ENCODE peak calls at places on chromosome 4, in seven cellular contexts. S is GM23248, B is PC-3, R is GM23338, E is HCT116, M is hepatocyte, C is MM.1S. F is an unnamed sample.

GRCh38 chr4:174604198-174604597 is 81.9 kb upstream of the HPGD start:
- DNase-seq in R (no peak), E (no peak), M (peak; percentile 57), C (no peak), B (peak; percentile 91), S (peak; percentile 55), F (no peak)

GRCh38 chr4:147768113-147768512 is 36.2 kb downstream of the ARHGAP10 start:
- DNase-seq in M (peak; percentile 71), S (peak; percentile 81), R (no peak), C (no peak), B (peak; percentile 66), E (no peak), F (no peak)

GRCh38 chr4:169530048-169530447 is 82.3 kb downstream of the NEK1 start:
- DNase-seq in B (no peak), E (no peak), C (no peak), S (no peak), R (no peak), M (no peak), F (no peak)

GRCh38 chr4:72919937-72920336 is 149.6 kb downstream of the COX18 start:
- DNase-seq in M (no peak), E (no peak), B (peak; percentile 9), R (no peak), S (no peak), C (no peak), F (no peak)

GRCh38 chr4:7424553-7425111 is 10.1 kb downstream of the PSAPL1 start:
- DNase-seq in S (no peak), M (no peak), B (no peak), R (no peak), C (no peak), E (no peak), F (no peak)

GRCh38 chr4:23903859-23904438 is 14.1 kb upstream of the PPARGC1A start:
- DNase-seq in S (no peak), M (peak; percentile 37), E (no peak), C (no peak), B (no peak), R (no peak), F (no peak)

GRCh38 chr4:77145806-77146425 is 11.1 kb upstream of the CCNG2 start:
- DNase-seq in C (peak; percentile 47), R (no peak), S (peak; percentile 48), M (no peak), B (no peak), E (no peak), F (no peak)

GRCh38 chr4:26271703-26272102 is 49.1 kb upstream of the RBPJ start:
- DNase-seq in R (no peak), C (no peak), M (no peak), E (no peak), B (no peak), S (no peak), F (no peak)

GRCh38 chr4:165330071-165330470 is 2.6 kb downstream of the MSMO1 start:
- DNase-seq in R (no peak), S (no peak), E (no peak), M (no peak), C (no peak), B (no peak), F (no peak)

GRCh38 chr4:187617117-187617516 is 378.5 kb upstream of the ZFP42 start:
- DNase-seq in E (no peak), S (peak; percentile 16), R (no peak), C (no peak), B (no peak), M (no peak), F (no peak)

GRCh38 chr4:92305148-92305877 is 1.5 kb downstream of the GRID2 start:
- DNase-seq in E (peak; percentile 22), R (peak; percentile 95), B (peak; percentile 63), C (peak; percentile 59), M (peak; percentile 63), S (peak; percentile 51), F (peak; percentile 94)

GRCh38 chr4:19438228-19438627 is 813.5 kb upstream of the SLIT2 start:
- DNase-seq in R (no peak), E (no peak), M (no peak), B (peak; percentile 67), S (peak; percentile 42), C (no peak), F (no peak)

GRCh38 chr4:156388826-156389225 is 435.2 kb upstream of the CTSO start:
- DNase-seq in R (no peak), M (no peak), S (peak; percentile 60), B (peak; percentile 63), C (no peak), E (no peak), F (no peak)

GRCh38 chr4:40490481-40490880 is 139.2 kb downstream of the RBM47 start:
- DNase-seq in C (no peak), S (no peak), M (no peak), E (no peak), B (no peak), R (no peak), F (no peak)

GRCh38 chr4:121764702-121765367 is at the start of gene SMIM43:
- DNase-seq in E (no peak), M (peak; percentile 32), S (peak; percentile 51), B (no peak), C (no peak), R (peak; percentile 66), F (peak; percentile 69)

GRCh38 chr4:52038109-52038912 is at the start of gene SGCB:
- DNase-seq in E (no peak), C (peak; percentile 56), B (peak; percentile 58), M (peak; percentile 80), R (peak; percentile 71), S (peak; percentile 82), F (peak; percentile 85)

GRCh38 chr4:29423836-29424721 is 1296.1 kb upstream of the PCDH7 start:
- DNase-seq in R (no peak), M (peak; percentile 48), B (peak; percentile 72), E (peak; percentile 29), S (peak; percentile 72), C (no peak), F (no peak)

GRCh38 chr4:185142911-185143595 is at the start of gene SLC25A4:
- DNase-seq in S (peak; percentile 85), C (peak; percentile 88), M (peak; percentile 93), R (peak; percentile 91), E (peak; percentile 28), B (peak; percentile 76), F (peak; percentile 94)

GRCh38 chr4:143359794-143360193 is 23.1 kb downstream of the GAB1 start:
- DNase-seq in C (no peak), E (no peak), M (no peak), R (no peak), S (no peak), B (no peak), F (no peak)

GRCh38 chr4:76690091-76690905 is 207.6 kb downstream of the SOWAHB start:
- DNase-seq in S (peak; percentile 62), M (peak; percentile 45), C (no peak), B (peak; percentile 36), E (no peak), R (peak; percentile 31), F (no peak)

GRCh38 chr4:119493419-119493818 is 135.2 kb downstream of the PDE5A start:
- DNase-seq in S (peak; percentile 42), M (no peak), B (peak; percentile 25), E (no peak), R (no peak), C (no peak), F (no peak)

GRCh38 chr4:15295421-15296162 is 132.2 kb upstream of the C1QTNF7 start:
- DNase-seq in B (peak; percentile 1), M (no peak), E (no peak), S (no peak), C (no peak), R (no peak), F (no peak)

GRCh38 chr4:120850048-120850599 is 72.4 kb downstream of the PRDM5 start:
- DNase-seq in E (no peak), S (peak; percentile 59), R (no peak), C (no peak), M (no peak), B (no peak), F (no peak)

GRCh38 chr4:144509088-144509854 is 136.7 kb upstream of the HHIP start:
- DNase-seq in M (no peak), R (peak; percentile 16), C (no peak), S (no peak), B (no peak), E (no peak), F (peak; percentile 30)

GRCh38 chr4:86549163-86549788 is 44.8 kb upstream of the PTPN13 start:
- DNase-seq in S (peak; percentile 58), R (no peak), B (peak; percentile 67), E (no peak), C (no peak), M (no peak), F (no peak)

DNA sequence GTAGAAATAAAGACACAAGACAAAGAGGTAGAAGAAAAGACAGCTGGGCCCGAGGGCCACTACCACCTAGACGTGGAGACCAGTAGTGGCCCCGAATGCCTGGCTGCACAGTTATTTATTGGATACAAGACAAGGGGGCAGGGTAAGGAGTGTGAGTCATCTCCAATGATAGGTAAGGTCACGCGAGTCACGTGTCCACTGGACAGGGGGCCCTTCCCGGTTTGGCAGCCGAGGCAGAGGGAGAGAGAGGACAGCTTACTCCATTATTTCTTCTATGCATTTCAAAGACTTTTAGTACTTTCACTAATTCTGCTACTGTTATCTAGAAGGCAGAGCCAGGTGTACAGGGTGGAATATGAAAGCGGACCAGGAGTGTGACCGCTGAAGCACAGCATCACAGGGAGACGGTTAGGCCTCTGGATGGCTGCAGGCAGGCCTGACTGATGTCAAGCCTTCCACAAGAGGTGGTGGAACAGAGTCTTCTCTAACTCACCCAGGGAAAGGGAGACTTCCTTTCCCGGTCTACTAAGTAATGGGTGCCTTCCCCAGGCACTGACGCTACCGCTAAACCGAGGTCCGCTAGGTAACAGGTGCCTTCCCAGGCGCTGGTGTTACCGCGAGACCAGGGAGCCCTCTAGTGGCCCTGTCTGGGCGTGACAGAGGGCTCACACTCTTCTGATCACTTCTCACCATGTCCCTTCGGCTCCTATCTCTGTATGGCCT is 44.9 kb downstream of the ZBTB49 start:
- DNase-seq in E (peak; percentile 43), M (peak; percentile 83), R (peak; percentile 79), C (peak; percentile 81), B (peak; percentile 71), S (peak; percentile 63), F (peak; percentile 77)
- TF ChIP-seq EZH2phosphoT487 in E (no peak), M (no peak), R (no peak), C (no peak), B (no peak), S (no peak), F (no peak)

GRCh38 chr4:139736661-139737060 is 71.0 kb downstream of the MGST2 start:
- DNase-seq in C (no peak), M (no peak), B (no peak), R (peak; percentile 25), E (no peak), S (peak; percentile 43), F (peak; percentile 59)
- TF ChIP-seq EZH2phosphoT487 in C (no peak), M (no peak), B (no peak), R (no peak), E (no peak), S (no peak), F (no peak)

DNA sequence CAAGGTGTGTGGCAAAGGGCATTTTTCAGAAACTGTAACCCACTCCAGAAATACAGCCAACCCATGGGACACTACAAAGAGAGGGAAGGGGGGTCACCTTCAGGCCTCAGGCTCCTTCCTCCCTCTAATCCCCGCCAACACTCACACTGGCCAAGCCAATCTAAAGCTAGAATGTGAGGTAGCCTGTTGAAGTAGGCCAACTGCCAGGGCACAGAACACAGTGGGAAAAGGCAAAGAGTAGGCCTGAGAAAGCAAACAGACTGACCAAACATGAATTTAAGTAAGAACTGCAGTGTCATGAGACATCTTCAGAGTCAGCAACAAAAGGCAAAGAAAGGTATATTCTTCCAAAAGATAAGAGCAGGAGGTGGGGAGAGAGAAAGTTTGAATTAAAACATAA is 289.0 kb downstream of the HNRNPD start:
- DNase-seq in E (no peak), R (no peak), C (no peak), S (no peak), M (no peak), B (no peak), F (no peak)
- TF ChIP-seq EZH2phosphoT487 in E (no peak), R (no peak), C (no peak), S (no peak), M (no peak), B (no peak), F (no peak)

GRCh38 chr4:137129471-137130244 is 402.6 kb downstream of the PCDH18 start:
- DNase-seq in R (no peak), E (no peak), M (no peak), B (no peak), C (no peak), S (peak; percentile 21), F (no peak)
- TF ChIP-seq EZH2phosphoT487 in R (no peak), E (no peak), M (no peak), B (no peak), C (no peak), S (no peak), F (no peak)